ENCODE peak calls at places on chromosome 22, in ten cellular contexts. One of them, this sample, is unnamed.

GRCh38 chr22:22692707-22693530 is 48.5 kb downstream of the GGTLC2 start:
- DNase-seq in posterior cingulate gyrus: no peak
- DNase-seq in CD4-positive, alpha-beta T cell: peak
- DNase-seq in mesothelial cell of epicardium: peak
- DNase-seq in fibroblast of pulmonary artery: peak
- DNase-seq in stimulated activated CD8-positive, alpha-beta memory T cell treated with anti-CD3 and anti-CD28 coated beads, Interleukin-15, amount 100 ng/mL, for 1 hour: peak
- DNase-seq in neuronal stem cell: peak
- DNase-seq in stimulated activated CD4-positive, alpha-beta T cell treated with anti-CD3 and anti-CD28 coated beads, Interleukin-12 subunit alpha, Interleukin-12 subunit beta, amount 100 ng/mL, for 48 hours: peak
- DNase-seq in ovary: peak
- DNase-seq in NCI-H345: peak
- DNase-seq in this sample: peak

GRCh38 chr22:50348058-50348457 is 4.9 kb downstream of the PPP6R2 start:
- DNase-seq in posterior cingulate gyrus: no peak
- DNase-seq in CD4-positive, alpha-beta T cell: no peak
- DNase-seq in mesothelial cell of epicardium: no peak
- DNase-seq in fibroblast of pulmonary artery: no peak
- DNase-seq in stimulated activated CD8-positive, alpha-beta memory T cell treated with anti-CD3 and anti-CD28 coated beads, Interleukin-15, amount 100 ng/mL, for 1 hour: no peak
- DNase-seq in neuronal stem cell: no peak
- DNase-seq in stimulated activated CD4-positive, alpha-beta T cell treated with anti-CD3 and anti-CD28 coated beads, Interleukin-12 subunit alpha, Interleukin-12 subunit beta, amount 100 ng/mL, for 48 hours: no peak
- DNase-seq in ovary: no peak
- DNase-seq in NCI-H345: no peak
- DNase-seq in this sample: no peak

GRCh38 chr22:31646186-31647019 is 15.6 kb downstream of the PISD start:
- DNase-seq in posterior cingulate gyrus: no peak
- DNase-seq in CD4-positive, alpha-beta T cell: no peak
- DNase-seq in mesothelial cell of epicardium: no peak
- DNase-seq in fibroblast of pulmonary artery: peak
- DNase-seq in stimulated activated CD8-positive, alpha-beta memory T cell treated with anti-CD3 and anti-CD28 coated beads, Interleukin-15, amount 100 ng/mL, for 1 hour: no peak
- DNase-seq in neuronal stem cell: no peak
- DNase-seq in stimulated activated CD4-positive, alpha-beta T cell treated with anti-CD3 and anti-CD28 coated beads, Interleukin-12 subunit alpha, Interleukin-12 subunit beta, amount 100 ng/mL, for 48 hours: no peak
- DNase-seq in ovary: no peak
- DNase-seq in NCI-H345: no peak
- DNase-seq in this sample: no peak

GRCh38 chr22:27624705-27625104 is 176.9 kb downstream of the MN1 start:
- DNase-seq in posterior cingulate gyrus: no peak
- DNase-seq in CD4-positive, alpha-beta T cell: no peak
- DNase-seq in mesothelial cell of epicardium: no peak
- DNase-seq in fibroblast of pulmonary artery: no peak
- DNase-seq in stimulated activated CD8-positive, alpha-beta memory T cell treated with anti-CD3 and anti-CD28 coated beads, Interleukin-15, amount 100 ng/mL, for 1 hour: no peak
- DNase-seq in neuronal stem cell: no peak
- DNase-seq in stimulated activated CD4-positive, alpha-beta T cell treated with anti-CD3 and anti-CD28 coated beads, Interleukin-12 subunit alpha, Interleukin-12 subunit beta, amount 100 ng/mL, for 48 hours: no peak
- DNase-seq in ovary: no peak
- DNase-seq in NCI-H345: no peak
- DNase-seq in this sample: no peak

GRCh38 chr22:24526191-24526590 is 28.7 kb downstream of the GUCD1 start:
- DNase-seq in posterior cingulate gyrus: no peak
- DNase-seq in CD4-positive, alpha-beta T cell: no peak
- DNase-seq in mesothelial cell of epicardium: no peak
- DNase-seq in fibroblast of pulmonary artery: no peak
- DNase-seq in stimulated activated CD8-positive, alpha-beta memory T cell treated with anti-CD3 and anti-CD28 coated beads, Interleukin-15, amount 100 ng/mL, for 1 hour: no peak
- DNase-seq in neuronal stem cell: no peak
- DNase-seq in stimulated activated CD4-positive, alpha-beta T cell treated with anti-CD3 and anti-CD28 coated beads, Interleukin-12 subunit alpha, Interleukin-12 subunit beta, amount 100 ng/mL, for 48 hours: no peak
- DNase-seq in ovary: no peak
- DNase-seq in NCI-H345: no peak
- DNase-seq in this sample: no peak

GRCh38 chr22:50710886-50711285 is 27.1 kb upstream of the ACR start:
- DNase-seq in posterior cingulate gyrus: peak
- DNase-seq in CD4-positive, alpha-beta T cell: no peak
- DNase-seq in mesothelial cell of epicardium: no peak
- DNase-seq in fibroblast of pulmonary artery: no peak
- DNase-seq in stimulated activated CD8-positive, alpha-beta memory T cell treated with anti-CD3 and anti-CD28 coated beads, Interleukin-15, amount 100 ng/mL, for 1 hour: no peak
- DNase-seq in neuronal stem cell: no peak
- DNase-seq in stimulated activated CD4-positive, alpha-beta T cell treated with anti-CD3 and anti-CD28 coated beads, Interleukin-12 subunit alpha, Interleukin-12 subunit beta, amount 100 ng/mL, for 48 hours: no peak
- DNase-seq in ovary: no peak
- DNase-seq in NCI-H345: no peak
- DNase-seq in this sample: no peak

GRCh38 chr22:36369922-36370781 is 17.6 kb downstream of the MYH9 start:
- DNase-seq in posterior cingulate gyrus: peak
- DNase-seq in CD4-positive, alpha-beta T cell: no peak
- DNase-seq in mesothelial cell of epicardium: no peak
- DNase-seq in fibroblast of pulmonary artery: peak
- DNase-seq in stimulated activated CD8-positive, alpha-beta memory T cell treated with anti-CD3 and anti-CD28 coated beads, Interleukin-15, amount 100 ng/mL, for 1 hour: no peak
- DNase-seq in neuronal stem cell: no peak
- DNase-seq in stimulated activated CD4-positive, alpha-beta T cell treated with anti-CD3 and anti-CD28 coated beads, Interleukin-12 subunit alpha, Interleukin-12 subunit beta, amount 100 ng/mL, for 48 hours: no peak
- DNase-seq in ovary: no peak
- DNase-seq in NCI-H345: peak
- DNase-seq in this sample: no peak

GRCh38 chr22:41725510-41726110 is 26.3 kb downstream of the MEI1 start:
- DNase-seq in posterior cingulate gyrus: no peak
- DNase-seq in CD4-positive, alpha-beta T cell: no peak
- DNase-seq in mesothelial cell of epicardium: no peak
- DNase-seq in fibroblast of pulmonary artery: no peak
- DNase-seq in stimulated activated CD8-positive, alpha-beta memory T cell treated with anti-CD3 and anti-CD28 coated beads, Interleukin-15, amount 100 ng/mL, for 1 hour: no peak
- DNase-seq in neuronal stem cell: no peak
- DNase-seq in stimulated activated CD4-positive, alpha-beta T cell treated with anti-CD3 and anti-CD28 coated beads, Interleukin-12 subunit alpha, Interleukin-12 subunit beta, amount 100 ng/mL, for 48 hours: no peak
- DNase-seq in ovary: no peak
- DNase-seq in NCI-H345: no peak
- DNase-seq in this sample: no peak

GRCh38 chr22:33126881-33127280 is 68.7 kb upstream of the SYN3 start:
- DNase-seq in posterior cingulate gyrus: no peak
- DNase-seq in CD4-positive, alpha-beta T cell: no peak
- DNase-seq in mesothelial cell of epicardium: no peak
- DNase-seq in fibroblast of pulmonary artery: peak
- DNase-seq in stimulated activated CD8-positive, alpha-beta memory T cell treated with anti-CD3 and anti-CD28 coated beads, Interleukin-15, amount 100 ng/mL, for 1 hour: no peak
- DNase-seq in neuronal stem cell: peak
- DNase-seq in stimulated activated CD4-positive, alpha-beta T cell treated with anti-CD3 and anti-CD28 coated beads, Interleukin-12 subunit alpha, Interleukin-12 subunit beta, amount 100 ng/mL, for 48 hours: no peak
- DNase-seq in ovary: no peak
- DNase-seq in NCI-H345: no peak
- DNase-seq in this sample: no peak

GRCh38 chr22:27212617-27213177 is 555.3 kb downstream of the MIAT start:
- DNase-seq in posterior cingulate gyrus: no peak
- DNase-seq in CD4-positive, alpha-beta T cell: no peak
- DNase-seq in mesothelial cell of epicardium: no peak
- DNase-seq in fibroblast of pulmonary artery: peak
- DNase-seq in stimulated activated CD8-positive, alpha-beta memory T cell treated with anti-CD3 and anti-CD28 coated beads, Interleukin-15, amount 100 ng/mL, for 1 hour: no peak
- DNase-seq in neuronal stem cell: no peak
- DNase-seq in stimulated activated CD4-positive, alpha-beta T cell treated with anti-CD3 and anti-CD28 coated beads, Interleukin-12 subunit alpha, Interleukin-12 subunit beta, amount 100 ng/mL, for 48 hours: no peak
- DNase-seq in ovary: peak
- DNase-seq in NCI-H345: peak
- DNase-seq in this sample: peak

GRCh38 chr22:50705219-50705691 is 32.6 kb downstream of the SHANK3 start:
- DNase-seq in posterior cingulate gyrus: peak
- DNase-seq in CD4-positive, alpha-beta T cell: no peak
- DNase-seq in mesothelial cell of epicardium: peak
- DNase-seq in fibroblast of pulmonary artery: peak
- DNase-seq in stimulated activated CD8-positive, alpha-beta memory T cell treated with anti-CD3 and anti-CD28 coated beads, Interleukin-15, amount 100 ng/mL, for 1 hour: no peak
- DNase-seq in neuronal stem cell: peak
- DNase-seq in stimulated activated CD4-positive, alpha-beta T cell treated with anti-CD3 and anti-CD28 coated beads, Interleukin-12 subunit alpha, Interleukin-12 subunit beta, amount 100 ng/mL, for 48 hours: no peak
- DNase-seq in ovary: peak
- DNase-seq in NCI-H345: peak
- DNase-seq in this sample: peak

GRCh38 chr22:41094036-41094435 is 1.6 kb downstream of the EP300 start:
- DNase-seq in posterior cingulate gyrus: no peak
- DNase-seq in CD4-positive, alpha-beta T cell: no peak
- DNase-seq in mesothelial cell of epicardium: no peak
- DNase-seq in fibroblast of pulmonary artery: peak
- DNase-seq in stimulated activated CD8-positive, alpha-beta memory T cell treated with anti-CD3 and anti-CD28 coated beads, Interleukin-15, amount 100 ng/mL, for 1 hour: no peak
- DNase-seq in neuronal stem cell: no peak
- DNase-seq in stimulated activated CD4-positive, alpha-beta T cell treated with anti-CD3 and anti-CD28 coated beads, Interleukin-12 subunit alpha, Interleukin-12 subunit beta, amount 100 ng/mL, for 48 hours: no peak
- DNase-seq in ovary: no peak
- DNase-seq in NCI-H345: no peak
- DNase-seq in this sample: no peak

GRCh38 chr22:36775589-36775965 is 342 bp downstream of the IFT27 start:
- DNase-seq in posterior cingulate gyrus: peak
- DNase-seq in CD4-positive, alpha-beta T cell: peak
- DNase-seq in mesothelial cell of epicardium: no peak
- DNase-seq in fibroblast of pulmonary artery: peak
- DNase-seq in stimulated activated CD8-positive, alpha-beta memory T cell treated with anti-CD3 and anti-CD28 coated beads, Interleukin-15, amount 100 ng/mL, for 1 hour: peak
- DNase-seq in neuronal stem cell: peak
- DNase-seq in stimulated activated CD4-positive, alpha-beta T cell treated with anti-CD3 and anti-CD28 coated beads, Interleukin-12 subunit alpha, Interleukin-12 subunit beta, amount 100 ng/mL, for 48 hours: no peak
- DNase-seq in ovary: peak
- DNase-seq in NCI-H345: peak
- DNase-seq in this sample: peak